ENCODE peak calls at places on chromosomes 13 and 19, in four cellular contexts. N is H9, C is adipocyte, H is endodermal cell. U is an unnamed sample. For H3K27me3, the result is how much of the 10 kb centered on the place peaks cover.

GRCh38 chr13:100454876-100455275 is 133.7 kb downstream of the GGACT start:
- DNase-seq in N (no peak), C (peak), H (no peak), U (peak)

GRCh38 chr19:54684537-54684936 is 21.8 kb downstream of the LILRB4 start:
- DNase-seq in N (no peak), C (peak), H (peak), U (peak)

GRCh38 chr13:24038846-24039330 is 121.6 kb upstream of the SPATA13 start:
- DNase-seq in N (no peak), C (peak), H (no peak), U (no peak)

GRCh38 chr13:75368167-75368566 is 113.8 kb downstream of the TBC1D4 start:
- DNase-seq in N (no peak), C (peak), H (no peak), U (no peak)

GRCh38 chr13:44088911-44089851 is 209.5 kb downstream of the LACC1 start:
- DNase-seq in N (no peak), C (no peak), H (no peak), U (no peak)

GRCh38 chr19:38266070-38266469 is 1.7 kb downstream of the SPINT2 start:
- DNase-seq in N (no peak), C (no peak), H (no peak), U (no peak)

GRCh38 chr19:44697670-44698034 is 1.3 kb upstream of the CEACAM16 start:
- DNase-seq in N (no peak), C (no peak), H (no peak), U (no peak)

GRCh38 chr13:75550159-75550567 is 572 bp downstream of the UCHL3 start:
- DNase-seq in N (no peak), C (peak), H (no peak), U (peak)

GRCh38 chr13:98142427-98143156 is at the start of gene FARP1:
- DNase-seq in N (peak), C (peak), H (peak), U (no peak)

GRCh38 chr19:44585371-44586141 is 27.8 kb upstream of the IGSF23 start:
- DNase-seq in N (no peak), C (peak), H (no peak), U (peak)

GRCh38 chr19:5186293-5187050 is 154.1 kb downstream of the PTPRS start:
- DNase-seq in N (no peak), C (peak), H (no peak), U (no peak)

GRCh38 chr13:21526707-21527454 is 67.8 kb upstream of the ZDHHC20 start:
- DNase-seq in N (no peak), C (no peak), H (no peak), U (no peak)

GRCh38 chr13:64723735-64724134 is 2506.4 kb downstream of the PCDH9 start:
- DNase-seq in N (no peak), C (peak), H (no peak), U (no peak)

GRCh38 chr19:7172794-7173193 is 103.3 kb downstream of the ZNF557 start:
- DNase-seq in N (no peak), C (no peak), H (no peak), U (no peak)

GRCh38 chr13:46992383-46992952 is 95.6 kb upstream of the HTR2A start:
- DNase-seq in N (no peak), C (no peak), H (no peak), U (peak)

GRCh38 chr19:8491574-8491973 is 10.9 kb downstream of the PRAM1 start:
- DNase-seq in N (peak), C (no peak), H (peak), U (peak)

GRCh38 chr13:110907951-110908898 is 6.6 kb downstream of the ANKRD10 start:
- DNase-seq in N (peak), C (no peak), H (peak), U (no peak)

GRCh38 chr19:41859213-41859617 is 840 bp upstream of the RPS19 start:
- DNase-seq in N (no peak), C (no peak), H (no peak), U (no peak)

GRCh38 chr13:73991884-73992283 is 142.3 kb downstream of the KLF12 start:
- DNase-seq in N (no peak), C (no peak), H (no peak), U (peak)

GRCh38 chr13:30616927-30617314 is 799 bp upstream of the USPL1 start:
- DNase-seq in N (no peak), C (peak), H (peak), U (peak)

GRCh38 chr19:47012620-47013019 is 7.0 kb upstream of the NPAS1 start:
- DNase-seq in N (no peak), C (no peak), H (no peak), U (no peak)
- H3K9ac ChIP-seq in N (peak), C (peak), H (no peak), U (no peak)

GRCh38 chr19:273393-273792 is 17.8 kb downstream of the PLPP2 start:
- DNase-seq in N (no peak), C (no peak), H (no peak), U (no peak)

GRCh38 chr19:277581-278165 is 13.5 kb downstream of the PLPP2 start:
- DNase-seq in N (peak), C (peak), H (peak), U (no peak)

GRCh38 chr19:277131-277530 is 14.1 kb downstream of the PLPP2 start:
- DNase-seq in N (no peak), C (no peak), H (no peak), U (no peak)

GRCh38 chr19:275958-276646 is 15.1 kb downstream of the PLPP2 start:
- DNase-seq in N (no peak), C (no peak), H (no peak), U (no peak)

GRCh38 chr19:275000-275399 is 16.2 kb downstream of the PLPP2 start:
- DNase-seq in N (no peak), C (no peak), H (no peak), U (no peak)
- H3K27me3 ChIP-seq in N (under half), C (under half), H (under half), U (under half)

GRCh38 chr19:2282062-2282861 is at the start of gene PEAK3:
- DNase-seq in N (peak), C (peak), H (peak), U (no peak)

GRCh38 chr19:2282862-2283237 is 875 bp upstream of the PEAK3 start:
- DNase-seq in N (no peak), C (no peak), H (no peak), U (no peak)

GRCh38 chr19:2283835-2284507 is 2.0 kb upstream of the PEAK3 start:
- DNase-seq in N (no peak), C (no peak), H (no peak), U (peak)

GRCh38 chr19:2278504-2279158 is 3.3 kb downstream of the PEAK3 start:
- DNase-seq in N (no peak), C (no peak), H (no peak), U (peak)

DNA sequence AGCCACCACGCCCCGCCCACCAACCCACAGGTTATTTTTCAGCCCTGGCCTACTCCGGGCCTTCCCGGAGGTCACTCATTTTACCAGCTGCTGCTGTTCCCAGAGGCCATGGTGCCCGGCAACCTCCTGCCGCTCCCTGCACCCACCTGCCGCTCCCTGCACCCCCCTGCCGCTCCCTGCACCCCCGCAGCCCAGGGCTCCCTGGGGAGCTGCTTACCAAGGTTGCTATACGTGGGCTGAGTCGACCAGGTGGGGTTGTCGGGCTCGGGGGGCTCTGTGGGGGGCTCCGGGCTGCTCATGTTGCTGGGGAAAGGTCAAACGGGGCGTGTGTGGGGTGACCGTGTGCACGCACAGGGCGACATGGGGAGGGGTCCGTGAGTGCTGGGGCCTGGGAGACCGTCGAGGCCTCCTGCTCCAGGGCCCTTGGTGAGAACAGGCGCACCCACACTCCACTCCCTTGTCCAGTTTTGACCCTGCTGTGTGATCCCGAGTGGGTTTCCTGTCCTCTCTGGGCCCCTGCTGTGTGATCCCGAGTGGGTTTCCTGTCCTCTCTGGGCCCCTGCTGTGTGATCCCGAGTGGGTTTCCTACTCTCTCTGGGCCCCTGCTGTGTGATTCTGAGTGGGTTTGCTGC is 1.2 kb downstream of the PEAK3 start:
- DNase-seq in N (no peak), C (no peak), H (no peak), U (peak)
- H3K9ac ChIP-seq in N (no peak), C (no peak), H (no peak), U (no peak)

DNA sequence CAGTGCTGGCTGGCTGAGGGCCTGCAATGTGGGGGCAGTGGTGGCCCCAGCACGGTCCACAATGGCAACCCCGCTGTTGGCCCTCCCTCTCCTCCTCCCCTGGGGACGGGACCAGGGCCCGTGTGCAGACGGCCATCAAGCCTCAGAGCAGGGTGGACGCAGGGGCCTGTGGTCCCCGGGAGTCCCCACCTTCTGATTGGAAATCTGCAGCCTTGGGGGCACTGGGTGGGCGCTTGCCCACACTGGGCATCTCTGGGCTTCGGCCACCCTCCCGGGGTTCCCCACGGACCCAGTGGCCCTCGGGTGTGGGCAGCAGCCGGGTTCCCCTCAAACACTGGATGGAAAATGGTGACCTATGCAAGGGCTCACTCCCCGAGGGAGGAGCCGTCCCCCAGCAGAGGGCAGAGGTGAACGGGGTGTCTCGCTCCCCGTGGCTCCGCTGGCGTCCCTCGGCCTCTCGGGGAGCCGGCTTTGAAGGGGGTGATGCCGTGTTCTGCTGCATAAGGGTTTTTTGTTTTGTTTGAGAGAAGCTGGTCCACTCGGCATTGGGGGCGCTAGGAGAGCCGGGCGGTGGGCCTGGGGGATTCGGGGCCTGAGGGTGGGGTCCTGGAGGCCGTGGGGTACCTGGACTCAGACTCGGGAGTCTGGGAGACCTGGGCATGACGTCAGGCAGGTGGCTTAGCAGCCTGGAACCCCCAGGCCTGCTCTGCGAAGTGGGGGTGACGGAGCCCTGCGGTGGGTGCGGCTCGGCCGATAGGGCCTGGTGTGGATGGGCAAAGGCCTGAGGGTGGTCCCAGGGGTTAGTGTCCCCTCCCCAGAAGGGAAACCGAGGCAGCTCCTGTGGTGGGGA is 3.9 kb downstream of the EFNA2 start:
- DNase-seq in N (no peak), C (no peak), H (no peak), U (peak)
- H3K27me3 ChIP-seq in N (under half), C (half or more), H (under half), U (under half)

GRCh38 chr13:112712451-112712881 is 22.6 kb downstream of the ATP11A start:
- DNase-seq in N (no peak), C (no peak), H (no peak), U (no peak)

GRCh38 chr13:112708560-112709240 is 18.9 kb downstream of the ATP11A start:
- DNase-seq in N (no peak), C (no peak), H (no peak), U (no peak)

GRCh38 chr13:112709825-112710783 is 20.3 kb downstream of the ATP11A start:
- DNase-seq in N (no peak), C (no peak), H (no peak), U (no peak)

GRCh38 chr13:112711528-112712265 is 21.9 kb downstream of the ATP11A start:
- DNase-seq in N (peak), C (peak), H (peak), U (no peak)

DNA sequence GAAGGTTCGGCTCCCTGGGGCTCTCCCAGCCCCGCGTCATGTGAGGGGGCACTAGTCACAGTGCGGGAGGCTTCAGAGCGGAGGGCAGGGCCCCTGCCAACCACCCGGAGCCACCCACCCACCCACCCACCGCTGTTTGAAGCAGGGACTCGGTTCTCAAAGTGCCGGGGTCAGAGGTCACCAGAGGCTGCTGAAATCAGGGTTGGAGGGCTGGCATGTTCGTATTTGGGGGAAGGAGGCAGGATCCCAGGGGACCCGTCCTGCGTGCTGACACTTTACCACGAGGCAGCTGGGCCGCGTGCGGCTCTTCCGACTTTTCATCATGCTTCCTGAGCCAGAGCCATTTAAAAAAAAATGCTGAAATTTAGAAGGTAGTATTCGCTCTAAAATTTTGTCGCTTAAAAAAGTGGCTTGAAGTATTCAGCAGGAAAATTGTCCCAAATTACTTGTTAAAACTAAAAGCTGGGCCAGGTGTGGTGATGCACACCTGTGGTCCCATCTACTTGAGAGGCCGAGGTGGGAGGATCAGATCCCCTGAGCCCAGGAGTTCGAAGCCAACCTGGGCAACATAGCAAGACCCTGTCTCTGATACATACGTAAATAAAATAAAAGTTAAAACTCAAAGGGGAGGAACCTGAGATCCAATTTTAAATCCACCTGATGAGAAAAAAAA is 21.2 kb downstream of the ATP11A start:
- DNase-seq in N (no peak), C (no peak), H (no peak), U (no peak)
- H3K9ac ChIP-seq in N (no peak), C (peak), H (peak), U (no peak)

DNA sequence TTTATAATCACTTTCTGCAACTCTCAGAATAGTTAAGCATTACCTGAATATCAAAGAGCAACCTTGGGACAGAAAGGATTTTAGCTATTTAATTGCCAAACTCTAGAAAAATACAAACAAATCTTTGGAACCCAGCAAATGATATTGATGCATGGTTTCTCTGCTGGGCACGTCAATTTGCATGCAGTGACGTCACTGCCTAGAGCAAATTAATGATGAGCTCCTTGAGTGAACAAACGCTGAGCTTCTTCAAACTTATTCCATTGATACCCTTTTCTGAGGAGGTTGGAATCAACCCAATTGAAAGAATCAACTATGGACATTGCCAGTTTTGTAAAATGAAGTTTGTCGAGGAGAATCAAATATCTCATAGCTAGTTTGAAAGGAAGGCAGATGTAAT is 259.9 kb upstream of the SOX21 start:
- DNase-seq in N (no peak), C (no peak), H (no peak), U (no peak)
- H3K27me3 ChIP-seq in N (under half), C (under half), H (under half), U (under half)

GRCh38 chr13:26600345-26600761 is 42.9 kb downstream of the WASF3 start:
- DNase-seq in N (no peak), C (no peak), H (no peak), U (no peak)
- H3K9ac ChIP-seq in N (no peak), C (no peak), H (no peak), U (no peak)